ENCODE peak calls at places on chromosome 2, in nine cellular contexts. L is NCI-H2171, I is activated T-helper 1 cell treated with Interleukin-2 at 50 U/mL for 16 hours, J is fibroblast of mammary gland, H is caudate nucleus, W is M059J, Z is psoas muscle, X is SHP77 treated with DMSO at 0.1 percent for 48 hours, B is anterior cingulate cortex. C is an unnamed sample.

GRCh38 chr2:159933727-159934049 is 128.7 kb downstream of the PLA2R1 start:
- DNase-seq in L (no peak), I (no peak), J (no peak), H (no peak), W (no peak), Z (no peak), X (no peak), B (no peak), C (no peak)

GRCh38 chr2:81276595-81276994 is 972.0 kb upstream of the LRRTM1 start:
- DNase-seq in L (no peak), I (no peak), J (no peak), H (no peak), W (no peak), Z (no peak), X (no peak), B (no peak), C (no peak)

GRCh38 chr2:7933665-7934064 is 748.2 kb upstream of the ID2 start:
- DNase-seq in L (no peak), I (no peak), J (no peak), H (no peak), W (no peak), Z (no peak), X (no peak), B (no peak), C (no peak)

GRCh38 chr2:109497447-109497846 is 116.3 kb downstream of the SEPTIN10 start:
- DNase-seq in L (peak; percentile 9), I (no peak), J (peak; percentile 45), H (no peak), W (peak; percentile 79), Z (no peak), X (no peak), B (no peak), C (no peak)

GRCh38 chr2:232211743-232212686 is 166.5 kb upstream of the ALPP start:
- DNase-seq in L (no peak), I (no peak), J (no peak), H (no peak), W (no peak), Z (no peak), X (no peak), B (no peak), C (no peak)

GRCh38 chr2:20422679-20423271 is 24.1 kb upstream of the RHOB start:
- DNase-seq in L (no peak), I (no peak), J (peak; percentile 75), H (peak; percentile 31), W (no peak), Z (no peak), X (no peak), B (no peak), C (no peak)

GRCh38 chr2:174888136-174888535 is 117.0 kb downstream of the CHN1 start:
- DNase-seq in L (no peak), I (no peak), J (peak; percentile 8), H (no peak), W (no peak), Z (no peak), X (no peak), B (no peak), C (no peak)

GRCh38 chr2:151947524-151948165 is 119.4 kb upstream of the ARL5A start:
- DNase-seq in L (no peak), I (no peak), J (peak; percentile 53), H (peak; percentile 54), W (peak; percentile 56), Z (peak; percentile 20), X (no peak), B (no peak), C (peak; percentile 85)

GRCh38 chr2:197011777-197012641 is 85.5 kb upstream of the PGAP1 start:
- DNase-seq in L (peak; percentile 26), I (no peak), J (peak; percentile 58), H (peak; percentile 60), W (peak; percentile 51), Z (no peak), X (peak; percentile 33), B (peak; percentile 18), C (no peak)

GRCh38 chr2:223870840-223871618 is 33.6 kb upstream of the AP1S3 start:
- DNase-seq in L (no peak), I (no peak), J (peak; percentile 42), H (no peak), W (no peak), Z (no peak), X (no peak), B (no peak), C (no peak)

GRCh38 chr2:203804070-203804469 is 63.5 kb upstream of the CTLA4 start:
- DNase-seq in L (no peak), I (no peak), J (peak; percentile 98), H (peak; percentile 27), W (peak; percentile 98), Z (no peak), X (no peak), B (no peak), C (peak; percentile 48)

GRCh38 chr2:210459407-210459806 is 17.2 kb downstream of the LANCL1 start:
- DNase-seq in L (no peak), I (no peak), J (no peak), H (no peak), W (no peak), Z (no peak), X (no peak), B (no peak), C (no peak)

GRCh38 chr2:60855989-60856669 is 25.2 kb upstream of the REL start:
- DNase-seq in L (no peak), I (no peak), J (no peak), H (no peak), W (peak; percentile 55), Z (no peak), X (no peak), B (no peak), C (no peak)

GRCh38 chr2:200306719-200306968 is 151 bp downstream of the SPATS2L start:
- DNase-seq in L (no peak), I (peak; percentile 4), J (no peak), H (no peak), W (no peak), Z (no peak), X (no peak), B (no peak), C (peak; percentile 54)

GRCh38 chr2:143193121-143193520 is 63.9 kb downstream of the ARHGAP15 start:
- DNase-seq in L (peak; percentile 76), I (no peak), J (no peak), H (no peak), W (no peak), Z (peak; percentile 9), X (no peak), B (no peak), C (no peak)

GRCh38 chr2:239834143-239834542 is 191.0 kb downstream of the NDUFA10 start:
- DNase-seq in L (no peak), I (no peak), J (no peak), H (no peak), W (no peak), Z (no peak), X (no peak), B (no peak), C (no peak)

GRCh38 chr2:122414911-122415310 is 659.5 kb downstream of the TSN start:
- DNase-seq in L (no peak), I (no peak), J (no peak), H (no peak), W (no peak), Z (no peak), X (peak; percentile 3), B (no peak), C (no peak)

GRCh38 chr2:43040084-43040854 is 186.1 kb downstream of the ZFP36L2 start:
- DNase-seq in L (no peak), I (no peak), J (no peak), H (no peak), W (no peak), Z (no peak), X (no peak), B (no peak), C (no peak)

GRCh38 chr2:1854747-1855146 is 110.4 kb upstream of the PXDN start:
- DNase-seq in L (peak; percentile 90), I (no peak), J (peak; percentile 28), H (peak; percentile 78), W (peak; percentile 47), Z (no peak), X (peak; percentile 47), B (peak; percentile 44), C (no peak)

GRCh38 chr2:232880764-232881351 is 10.8 kb downstream of the SNORC start:
- DNase-seq in L (no peak), I (no peak), J (no peak), H (no peak), W (no peak), Z (no peak), X (no peak), B (no peak), C (no peak)

GRCh38 chr2:86072271-86072858 is 33.3 kb downstream of the POLR1A start:
- DNase-seq in L (no peak), I (no peak), J (peak; percentile 21), H (peak; percentile 62), W (peak; percentile 90), Z (peak; percentile 71), X (peak; percentile 27), B (peak; percentile 38), C (peak; percentile 98)

GRCh38 chr2:216635701-216636541 is 2.7 kb downstream of the IGFBP2 start:
- DNase-seq in L (no peak), I (no peak), J (no peak), H (no peak), W (no peak), Z (no peak), X (no peak), B (no peak), C (no peak)

GRCh38 chr2:171852489-171852888 is 41.6 kb downstream of the SLC25A12 start:
- DNase-seq in L (no peak), I (no peak), J (peak; percentile 21), H (no peak), W (no peak), Z (no peak), X (no peak), B (no peak), C (no peak)

GRCh38 chr2:70947556-70948184 is 12.0 kb downstream of the ATP6V1B1 start:
- DNase-seq in L (no peak), I (no peak), J (peak; percentile 74), H (no peak), W (peak; percentile 69), Z (no peak), X (no peak), B (no peak), C (peak; percentile 34)

GRCh38 chr2:73006969-73007710 is 64.4 kb downstream of the SFXN5 start:
- DNase-seq in L (no peak), I (no peak), J (peak; percentile 26), H (no peak), W (no peak), Z (no peak), X (no peak), B (no peak), C (peak; percentile 19)

GRCh38 chr2:65281626-65282351 is 54.2 kb downstream of the ACTR2 start:
- DNase-seq in L (no peak), I (no peak), J (peak; percentile 44), H (no peak), W (no peak), Z (no peak), X (peak; percentile 6), B (no peak), C (no peak)

GRCh38 chr2:227724394-227725039 is at the start of gene SCYGR6:
- DNase-seq in L (no peak), I (no peak), J (no peak), H (no peak), W (no peak), Z (no peak), X (no peak), B (no peak), C (no peak)

GRCh38 chr2:15839461-15840124 is 100.8 kb upstream of the MYCN start:
- DNase-seq in L (no peak), I (no peak), J (no peak), H (no peak), W (no peak), Z (no peak), X (no peak), B (no peak), C (no peak)

GRCh38 chr2:36582556-36583350 is 15.2 kb downstream of the FEZ2 start:
- DNase-seq in L (no peak), I (no peak), J (no peak), H (no peak), W (no peak), Z (no peak), X (no peak), B (no peak), C (no peak)

GRCh38 chr2:169757778-169758177 is 24.1 kb downstream of the KLHL23 start:
- DNase-seq in L (no peak), I (no peak), J (no peak), H (no peak), W (no peak), Z (no peak), X (no peak), B (no peak), C (no peak)

GRCh38 chr2:191018663-191019119 is 4.7 kb upstream of the STAT1 start:
- DNase-seq in L (no peak), I (no peak), J (no peak), H (no peak), W (no peak), Z (no peak), X (no peak), B (no peak), C (no peak)